ENCODE peak calls at places on chromosomes 11 and 22, in four cellular contexts. Q is A549, W is AG10803, J is PC-3. A is an unnamed sample.

GRCh38 chr22:26763633-26764295 is 106.4 kb downstream of the MIAT start:
- DNase-seq in J (peak), W (peak), Q (peak), A (peak)

GRCh38 chr11:74388678-74389327 is 9.4 kb downstream of the PGM2L1 start:
- DNase-seq in Q (peak), J (peak), W (peak), A (no peak)

GRCh38 chr22:21015051-21016006 is at the start of gene P2RX6:
- DNase-seq in W (peak), Q (no peak), J (peak), A (no peak)

GRCh38 chr22:29811377-29811776 is 26.7 kb downstream of the ASCC2 start:
- DNase-seq in J (peak), W (no peak), Q (peak), A (no peak)

GRCh38 chr11:32659672-32660071 is 76.0 kb downstream of the EIF3M start:
- DNase-seq in Q (no peak), J (peak), W (no peak), A (no peak)

GRCh38 chr11:124884869-124885479 is 12.7 kb downstream of the ROBO4 start:
- DNase-seq in W (no peak), Q (no peak), J (no peak), A (no peak)

GRCh38 chr11:117199061-117199915 is at the start of gene TAGLN:
- DNase-seq in W (peak), Q (peak), J (peak), A (no peak)

GRCh38 chr22:43118953-43119458 is 8.5 kb downstream of the BIK start:
- DNase-seq in W (no peak), Q (no peak), J (no peak), A (no peak)

GRCh38 chr11:69496202-69496557 is 14.7 kb downstream of the LINC01488 start:
- DNase-seq in J (no peak), Q (no peak), W (no peak), A (no peak)

GRCh38 chr22:43177479-43177878 is 9.5 kb downstream of the TTLL12 start:
- DNase-seq in W (no peak), J (no peak), Q (no peak), A (no peak)

GRCh38 chr11:116618461-116618860 is 154.3 kb downstream of the BUD13 start:
- DNase-seq in W (no peak), J (no peak), Q (no peak), A (no peak)

GRCh38 chr11:113547739-113548138 is 72.5 kb upstream of the DRD2 start:
- DNase-seq in Q (no peak), J (no peak), W (no peak), A (no peak)

GRCh38 chr22:48055827-48056226 is 1293.4 kb downstream of the TBC1D22A start:
- DNase-seq in Q (no peak), W (no peak), J (peak), A (peak)

GRCh38 chr11:104678408-104678807 is 219.9 kb downstream of the CASP12 start:
- DNase-seq in Q (no peak), W (no peak), J (peak), A (no peak)

GRCh38 chr22:40728731-40729189 is 49.5 kb downstream of the MCHR1 start:
- DNase-seq in W (peak), J (no peak), Q (no peak), A (no peak)

GRCh38 chr11:45803981-45804805 is 756 bp upstream of the SLC35C1 start:
- DNase-seq in W (peak), Q (peak), J (peak), A (no peak)

GRCh38 chr11:120052196-120052775 is 85.6 kb downstream of the TRIM29 start:
- DNase-seq in J (no peak), Q (no peak), W (no peak), A (no peak)

GRCh38 chr11:93728792-93729128 is 12.5 kb downstream of the TAF1D start:
- DNase-seq in J (no peak), W (no peak), Q (no peak), A (no peak)

GRCh38 chr22:35940166-35940565 is 88.5 kb downstream of the RBFOX2 start:
- DNase-seq in W (peak), Q (no peak), J (no peak), A (no peak)

GRCh38 chr11:124876818-124877630 is 11.8 kb downstream of the ROBO3 start:
- DNase-seq in J (no peak), W (no peak), Q (no peak), A (no peak)

GRCh38 chr11:9672288-9672916 is 8.5 kb downstream of the SWAP70 start:
- DNase-seq in Q (no peak), W (no peak), J (no peak), A (no peak)
- TF ChIP-seq CTCF in Q (no peak), W (no peak), J (no peak), A (no peak)

DNA sequence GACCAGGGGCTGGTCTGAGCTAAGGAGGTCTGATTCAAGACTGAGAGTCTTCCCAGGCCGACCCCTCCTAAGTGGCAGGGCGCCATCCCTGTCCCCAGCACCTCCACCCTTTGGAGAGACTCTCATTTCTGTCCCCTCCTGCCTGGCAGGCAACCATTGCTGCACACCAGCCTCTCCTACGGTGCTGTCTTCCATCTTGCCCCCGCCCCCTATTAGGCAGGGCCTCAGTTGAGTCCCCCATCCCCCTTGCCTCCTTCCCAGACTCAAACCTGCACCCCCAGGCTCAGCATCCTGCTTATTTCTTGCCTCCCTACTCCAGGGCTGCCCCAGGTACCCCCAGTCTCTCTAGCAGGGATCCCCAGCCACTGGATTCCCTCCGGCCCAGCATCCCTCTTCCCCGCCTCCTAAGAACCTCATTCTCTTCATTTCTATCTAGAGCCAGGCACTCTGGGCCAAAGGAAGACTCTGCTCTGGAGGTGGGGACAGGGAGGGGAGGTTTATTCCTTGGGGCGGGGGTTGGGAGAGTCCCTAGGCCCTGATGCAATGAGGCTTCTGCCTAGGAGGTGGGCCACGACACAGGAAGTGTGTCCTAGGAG is 1.7 kb upstream of the RCOR2 start:
- DNase-seq in W (peak), Q (no peak), J (no peak), A (no peak)
- H3K4me3 ChIP-seq in W (no peak), Q (no peak), J (no peak), A (no peak)

GRCh38 chr11:70549796-70550195 is 151.5 kb downstream of the CTTN start:
- DNase-seq in J (no peak), W (no peak), Q (no peak), A (no peak)

GRCh38 chr11:70547386-70547785 is 149.1 kb downstream of the CTTN start:
- DNase-seq in W (no peak), J (no peak), Q (no peak), A (no peak)

GRCh38 chr11:70547821-70548670 is 149.7 kb downstream of the CTTN start:
- DNase-seq in Q (no peak), W (no peak), J (no peak), A (no peak)

GRCh38 chr11:70549386-70549785 is 151.1 kb downstream of the CTTN start:
- DNase-seq in W (no peak), Q (no peak), J (no peak), A (no peak)

GRCh38 chr11:70548976-70549375 is 150.6 kb downstream of the CTTN start:
- DNase-seq in J (no peak), W (no peak), Q (no peak), A (no peak)
- TF ChIP-seq CTCF in J (no peak), W (no peak), Q (no peak), A (no peak)

GRCh38 chr11:59173964-59174663 is 2.2 kb downstream of the DTX4 start:
- DNase-seq in Q (no peak), J (peak), W (peak), A (no peak)
- H3K4me3 ChIP-seq in Q (no peak), J (peak), W (no peak), A (no peak)

GRCh38 chr11:75934851-75935250 is 119.8 kb downstream of the UVRAG start:
- DNase-seq in Q (no peak), W (no peak), J (no peak), A (no peak)

GRCh38 chr11:75929706-75930105 is 114.7 kb downstream of the UVRAG start:
- DNase-seq in W (no peak), Q (no peak), J (no peak), A (no peak)

GRCh38 chr11:75924966-75925784 is 110.2 kb downstream of the UVRAG start:
- DNase-seq in Q (no peak), J (peak), W (peak), A (peak)

GRCh38 chr11:75925785-75926164 is 110.8 kb downstream of the UVRAG start:
- DNase-seq in W (peak), J (peak), Q (no peak), A (no peak)

DNA sequence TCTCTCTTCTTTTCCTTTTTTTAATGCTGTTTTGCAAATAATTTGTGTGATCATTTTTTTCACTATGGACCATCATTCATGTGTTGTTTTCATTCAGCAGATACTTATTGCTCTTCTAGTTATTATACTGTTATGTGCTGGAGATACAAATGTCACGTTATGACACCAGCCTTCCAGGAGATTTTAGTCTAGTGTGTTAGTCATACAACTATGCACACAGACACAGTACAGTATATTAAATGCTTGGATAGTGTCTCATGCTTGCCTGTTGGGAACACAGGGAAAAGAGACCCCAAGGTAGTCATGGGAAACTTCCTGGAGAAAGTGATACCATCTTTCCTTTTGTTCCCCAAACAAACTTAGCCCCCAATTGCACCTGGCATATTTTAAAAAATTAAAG is 116.1 kb downstream of the UVRAG start:
- DNase-seq in J (peak), Q (no peak), W (peak), A (no peak)
- TF ChIP-seq CTCF in J (no peak), Q (no peak), W (no peak), A (no peak)

GRCh38 chr11:12043959-12044772 is 35.7 kb upstream of the DKK3 start:
- DNase-seq in W (peak), J (peak), Q (peak), A (peak)
- H3K4me3 ChIP-seq in W (peak), J (peak), Q (no peak), A (no peak)

GRCh38 chr22:50146440-50147228 is 23.9 kb upstream of the PANX2 start:
- DNase-seq in Q (peak), W (peak), J (no peak), A (no peak)
- TF ChIP-seq CTCF in Q (peak), W (peak), J (no peak), A (peak)

DNA sequence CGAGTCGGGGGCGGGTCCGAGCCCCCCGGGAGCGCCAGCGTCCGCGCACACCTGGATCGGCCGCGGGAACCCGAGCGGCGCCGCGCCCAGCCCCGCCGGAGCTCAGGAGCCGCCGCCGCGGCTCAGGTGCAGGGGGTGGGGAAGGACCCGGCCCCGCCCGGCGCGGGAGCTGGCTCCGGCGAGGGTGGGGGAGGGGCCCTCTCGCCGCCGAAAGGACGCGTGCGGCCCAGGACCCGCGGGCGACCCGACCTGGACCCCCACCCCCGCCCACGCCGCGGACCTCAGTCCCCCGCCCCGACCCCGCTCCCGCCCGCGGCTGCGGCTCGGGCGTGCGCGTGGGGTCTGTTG is at the start of gene SHANK2:
- DNase-seq in J (peak), W (no peak), Q (no peak), A (no peak)
- H3K4me3 ChIP-seq in J (peak), W (peak), Q (peak), A (peak)

GRCh38 chr11:1309498-1310314 is at the start of gene TOLLIP:
- DNase-seq in W (peak), J (peak), Q (peak), A (peak)
- TF ChIP-seq CTCF in W (peak), J (peak), Q (peak), A (peak)

A was measured in LNCaP clone FGC.